ENCODE peak calls at places on chromosomes 1 and 21, in nine cellular contexts. One of them, this sample, is unnamed.

GRCh38 chr1:236997882-236998281 is 6.4 kb downstream of the MT1HL1 start:
- ATAC-seq in lower lobe of right lung: peak; percentile 94
- ATAC-seq in psoas muscle: peak; percentile 51
- ATAC-seq in upper lobe of right lung: peak; percentile 95
- ATAC-seq in activated CD8-positive, alpha-beta memory T cell treated with anti-CD3 and anti-CD28 coated beads, Interleukin-2, amount 10 ng/mL, durations not matched to agents 7 days and 5 days: no peak
- ATAC-seq in right cardiac atrium: peak; percentile 83
- ATAC-seq in activated T-cell treated with anti-CD3 and anti-CD28 coated beads, Interleukin-2, amount 50 U/mL, for 72 hours: no peak
- ATAC-seq in B cell: no peak
- ATAC-seq in heart right ventricle: peak; percentile 92
- ATAC-seq in this sample: no peak

GRCh38 chr1:39087109-39087834 is 61.1 kb downstream of the NDUFS5 start:
- ATAC-seq in heart right ventricle: peak; percentile 73
- ATAC-seq in B cell: no peak
- ATAC-seq in activated CD8-positive, alpha-beta memory T cell treated with anti-CD3 and anti-CD28 coated beads, Interleukin-2, amount 10 ng/mL, durations not matched to agents 7 days and 5 days: no peak
- ATAC-seq in upper lobe of right lung: peak; percentile 20
- ATAC-seq in psoas muscle: peak; percentile 45
- ATAC-seq in lower lobe of right lung: peak; percentile 5
- ATAC-seq in right cardiac atrium: peak; percentile 62
- ATAC-seq in activated T-cell treated with anti-CD3 and anti-CD28 coated beads, Interleukin-2, amount 50 U/mL, for 72 hours: no peak
- ATAC-seq in this sample: no peak

GRCh38 chr1:42170779-42171621 is 6.5 kb upstream of the GUCA2A start:
- ATAC-seq in lower lobe of right lung: peak; percentile 71
- ATAC-seq in heart right ventricle: no peak
- ATAC-seq in upper lobe of right lung: peak; percentile 67
- ATAC-seq in psoas muscle: no peak
- ATAC-seq in right cardiac atrium: no peak
- ATAC-seq in activated CD8-positive, alpha-beta memory T cell treated with anti-CD3 and anti-CD28 coated beads, Interleukin-2, amount 10 ng/mL, durations not matched to agents 7 days and 5 days: no peak
- ATAC-seq in activated T-cell treated with anti-CD3 and anti-CD28 coated beads, Interleukin-2, amount 50 U/mL, for 72 hours: no peak
- ATAC-seq in B cell: no peak
- ATAC-seq in this sample: no peak

GRCh38 chr1:91603409-91603808 is 102.8 kb downstream of the CDC7 start:
- ATAC-seq in B cell: no peak
- ATAC-seq in activated T-cell treated with anti-CD3 and anti-CD28 coated beads, Interleukin-2, amount 50 U/mL, for 72 hours: peak; percentile 83
- ATAC-seq in lower lobe of right lung: no peak
- ATAC-seq in upper lobe of right lung: no peak
- ATAC-seq in activated CD8-positive, alpha-beta memory T cell treated with anti-CD3 and anti-CD28 coated beads, Interleukin-2, amount 10 ng/mL, durations not matched to agents 7 days and 5 days: no peak
- ATAC-seq in right cardiac atrium: no peak
- ATAC-seq in psoas muscle: no peak
- ATAC-seq in heart right ventricle: no peak
- ATAC-seq in this sample: no peak

GRCh38 chr1:178126790-178127189 is 32.9 kb downstream of the RASAL2 start:
- ATAC-seq in heart right ventricle: peak; percentile 62
- ATAC-seq in psoas muscle: peak; percentile 76
- ATAC-seq in lower lobe of right lung: peak; percentile 86
- ATAC-seq in B cell: no peak
- ATAC-seq in right cardiac atrium: peak; percentile 76
- ATAC-seq in activated T-cell treated with anti-CD3 and anti-CD28 coated beads, Interleukin-2, amount 50 U/mL, for 72 hours: peak; percentile 57
- ATAC-seq in upper lobe of right lung: peak; percentile 96
- ATAC-seq in activated CD8-positive, alpha-beta memory T cell treated with anti-CD3 and anti-CD28 coated beads, Interleukin-2, amount 10 ng/mL, durations not matched to agents 7 days and 5 days: no peak
- ATAC-seq in this sample: peak; percentile 99

GRCh38 chr1:179090522-179090921 is 8.7 kb downstream of the TOR3A start:
- ATAC-seq in right cardiac atrium: peak; percentile 27
- ATAC-seq in activated CD8-positive, alpha-beta memory T cell treated with anti-CD3 and anti-CD28 coated beads, Interleukin-2, amount 10 ng/mL, durations not matched to agents 7 days and 5 days: no peak
- ATAC-seq in activated T-cell treated with anti-CD3 and anti-CD28 coated beads, Interleukin-2, amount 50 U/mL, for 72 hours: no peak
- ATAC-seq in upper lobe of right lung: no peak
- ATAC-seq in psoas muscle: peak; percentile 44
- ATAC-seq in B cell: no peak
- ATAC-seq in heart right ventricle: peak; percentile 72
- ATAC-seq in lower lobe of right lung: no peak
- ATAC-seq in this sample: no peak

GRCh38 chr1:174068000-174068399 is 45.8 kb upstream of the RC3H1 start:
- ATAC-seq in activated T-cell treated with anti-CD3 and anti-CD28 coated beads, Interleukin-2, amount 50 U/mL, for 72 hours: no peak
- ATAC-seq in right cardiac atrium: no peak
- ATAC-seq in lower lobe of right lung: no peak
- ATAC-seq in heart right ventricle: no peak
- ATAC-seq in B cell: no peak
- ATAC-seq in activated CD8-positive, alpha-beta memory T cell treated with anti-CD3 and anti-CD28 coated beads, Interleukin-2, amount 10 ng/mL, durations not matched to agents 7 days and 5 days: no peak
- ATAC-seq in upper lobe of right lung: no peak
- ATAC-seq in psoas muscle: no peak
- ATAC-seq in this sample: no peak

GRCh38 chr1:43786201-43786958 is 79.0 kb downstream of the ST3GAL3 start:
- ATAC-seq in B cell: no peak
- ATAC-seq in activated CD8-positive, alpha-beta memory T cell treated with anti-CD3 and anti-CD28 coated beads, Interleukin-2, amount 10 ng/mL, durations not matched to agents 7 days and 5 days: no peak
- ATAC-seq in right cardiac atrium: no peak
- ATAC-seq in lower lobe of right lung: no peak
- ATAC-seq in heart right ventricle: no peak
- ATAC-seq in psoas muscle: no peak
- ATAC-seq in activated T-cell treated with anti-CD3 and anti-CD28 coated beads, Interleukin-2, amount 50 U/mL, for 72 hours: no peak
- ATAC-seq in upper lobe of right lung: no peak
- ATAC-seq in this sample: no peak

GRCh38 chr1:75159154-75159553 is 25.0 kb downstream of the LHX8 start:
- ATAC-seq in B cell: no peak
- ATAC-seq in right cardiac atrium: no peak
- ATAC-seq in lower lobe of right lung: no peak
- ATAC-seq in psoas muscle: no peak
- ATAC-seq in activated CD8-positive, alpha-beta memory T cell treated with anti-CD3 and anti-CD28 coated beads, Interleukin-2, amount 10 ng/mL, durations not matched to agents 7 days and 5 days: no peak
- ATAC-seq in heart right ventricle: no peak
- ATAC-seq in upper lobe of right lung: no peak
- ATAC-seq in activated T-cell treated with anti-CD3 and anti-CD28 coated beads, Interleukin-2, amount 50 U/mL, for 72 hours: no peak
- ATAC-seq in this sample: no peak

GRCh38 chr1:54110991-54111390 is 41.8 kb downstream of the CDCP2 start:
- ATAC-seq in psoas muscle: no peak
- ATAC-seq in right cardiac atrium: no peak
- ATAC-seq in activated CD8-positive, alpha-beta memory T cell treated with anti-CD3 and anti-CD28 coated beads, Interleukin-2, amount 10 ng/mL, durations not matched to agents 7 days and 5 days: no peak
- ATAC-seq in lower lobe of right lung: no peak
- ATAC-seq in upper lobe of right lung: no peak
- ATAC-seq in heart right ventricle: no peak
- ATAC-seq in activated T-cell treated with anti-CD3 and anti-CD28 coated beads, Interleukin-2, amount 50 U/mL, for 72 hours: no peak
- ATAC-seq in B cell: no peak
- ATAC-seq in this sample: no peak

GRCh38 chr1:44643721-44644330 is 30.5 kb downstream of the TMEM53 start:
- ATAC-seq in psoas muscle: no peak
- ATAC-seq in heart right ventricle: peak; percentile 19
- ATAC-seq in activated T-cell treated with anti-CD3 and anti-CD28 coated beads, Interleukin-2, amount 50 U/mL, for 72 hours: no peak
- ATAC-seq in activated CD8-positive, alpha-beta memory T cell treated with anti-CD3 and anti-CD28 coated beads, Interleukin-2, amount 10 ng/mL, durations not matched to agents 7 days and 5 days: peak; percentile 18
- ATAC-seq in right cardiac atrium: no peak
- ATAC-seq in upper lobe of right lung: no peak
- ATAC-seq in B cell: no peak
- ATAC-seq in lower lobe of right lung: no peak
- ATAC-seq in this sample: no peak

GRCh38 chr1:91803847-91804545 is 82.0 kb downstream of the TGFBR3 start:
- ATAC-seq in lower lobe of right lung: peak; percentile 61
- ATAC-seq in activated T-cell treated with anti-CD3 and anti-CD28 coated beads, Interleukin-2, amount 50 U/mL, for 72 hours: peak; percentile 79
- ATAC-seq in B cell: peak; percentile 33
- ATAC-seq in psoas muscle: no peak
- ATAC-seq in activated CD8-positive, alpha-beta memory T cell treated with anti-CD3 and anti-CD28 coated beads, Interleukin-2, amount 10 ng/mL, durations not matched to agents 7 days and 5 days: peak; percentile 62
- ATAC-seq in upper lobe of right lung: peak; percentile 53
- ATAC-seq in right cardiac atrium: peak; percentile 7
- ATAC-seq in heart right ventricle: no peak
- ATAC-seq in this sample: peak; percentile 80

GRCh38 chr1:230057681-230058565 is 9.1 kb upstream of the GALNT2 start:
- ATAC-seq in activated CD8-positive, alpha-beta memory T cell treated with anti-CD3 and anti-CD28 coated beads, Interleukin-2, amount 10 ng/mL, durations not matched to agents 7 days and 5 days: no peak
- ATAC-seq in lower lobe of right lung: no peak
- ATAC-seq in right cardiac atrium: no peak
- ATAC-seq in activated T-cell treated with anti-CD3 and anti-CD28 coated beads, Interleukin-2, amount 50 U/mL, for 72 hours: no peak
- ATAC-seq in upper lobe of right lung: no peak
- ATAC-seq in psoas muscle: no peak
- ATAC-seq in heart right ventricle: no peak
- ATAC-seq in B cell: no peak
- ATAC-seq in this sample: no peak

GRCh38 chr1:9849691-9850441 is 26.1 kb upstream of the CLSTN1 start:
- ATAC-seq in B cell: peak; percentile 88
- ATAC-seq in activated T-cell treated with anti-CD3 and anti-CD28 coated beads, Interleukin-2, amount 50 U/mL, for 72 hours: no peak
- ATAC-seq in right cardiac atrium: no peak
- ATAC-seq in upper lobe of right lung: no peak
- ATAC-seq in activated CD8-positive, alpha-beta memory T cell treated with anti-CD3 and anti-CD28 coated beads, Interleukin-2, amount 10 ng/mL, durations not matched to agents 7 days and 5 days: no peak
- ATAC-seq in psoas muscle: no peak
- ATAC-seq in heart right ventricle: no peak
- ATAC-seq in lower lobe of right lung: no peak
- ATAC-seq in this sample: no peak

GRCh38 chr21:41786521-41786987 is 19.7 kb upstream of the RIPK4 start:
- ATAC-seq in lower lobe of right lung: no peak
- ATAC-seq in activated T-cell treated with anti-CD3 and anti-CD28 coated beads, Interleukin-2, amount 50 U/mL, for 72 hours: no peak
- ATAC-seq in heart right ventricle: no peak
- ATAC-seq in psoas muscle: no peak
- ATAC-seq in activated CD8-positive, alpha-beta memory T cell treated with anti-CD3 and anti-CD28 coated beads, Interleukin-2, amount 10 ng/mL, durations not matched to agents 7 days and 5 days: no peak
- ATAC-seq in right cardiac atrium: no peak
- ATAC-seq in B cell: no peak
- ATAC-seq in upper lobe of right lung: no peak
- ATAC-seq in this sample: peak; percentile 73

GRCh38 chr1:176205322-176205914 is 1.7 kb downstream of the COP1 start:
- ATAC-seq in lower lobe of right lung: no peak
- ATAC-seq in activated CD8-positive, alpha-beta memory T cell treated with anti-CD3 and anti-CD28 coated beads, Interleukin-2, amount 10 ng/mL, durations not matched to agents 7 days and 5 days: no peak
- ATAC-seq in upper lobe of right lung: no peak
- ATAC-seq in right cardiac atrium: no peak
- ATAC-seq in heart right ventricle: no peak
- ATAC-seq in activated T-cell treated with anti-CD3 and anti-CD28 coated beads, Interleukin-2, amount 50 U/mL, for 72 hours: peak; percentile 32
- ATAC-seq in B cell: no peak
- ATAC-seq in psoas muscle: no peak
- ATAC-seq in this sample: no peak

GRCh38 chr1:227321035-227321434 is 2.7 kb upstream of the CDC42BPA start:
- ATAC-seq in heart right ventricle: no peak
- ATAC-seq in upper lobe of right lung: no peak
- ATAC-seq in right cardiac atrium: no peak
- ATAC-seq in lower lobe of right lung: no peak
- ATAC-seq in activated T-cell treated with anti-CD3 and anti-CD28 coated beads, Interleukin-2, amount 50 U/mL, for 72 hours: peak; percentile 28
- ATAC-seq in psoas muscle: no peak
- ATAC-seq in B cell: no peak
- ATAC-seq in activated CD8-positive, alpha-beta memory T cell treated with anti-CD3 and anti-CD28 coated beads, Interleukin-2, amount 10 ng/mL, durations not matched to agents 7 days and 5 days: peak; percentile 59
- ATAC-seq in this sample: no peak

GRCh38 chr1:237186733-237187132 is 144.7 kb downstream of the RYR2 start:
- ATAC-seq in B cell: no peak
- ATAC-seq in right cardiac atrium: peak; percentile 40
- ATAC-seq in upper lobe of right lung: no peak
- ATAC-seq in activated T-cell treated with anti-CD3 and anti-CD28 coated beads, Interleukin-2, amount 50 U/mL, for 72 hours: no peak
- ATAC-seq in lower lobe of right lung: no peak
- ATAC-seq in heart right ventricle: peak; percentile 32
- ATAC-seq in activated CD8-positive, alpha-beta memory T cell treated with anti-CD3 and anti-CD28 coated beads, Interleukin-2, amount 10 ng/mL, durations not matched to agents 7 days and 5 days: no peak
- ATAC-seq in psoas muscle: no peak
- ATAC-seq in this sample: no peak

GRCh38 chr1:200379940-200380588 is 29.8 kb downstream of the ZNF281 start:
- ATAC-seq in right cardiac atrium: no peak
- ATAC-seq in B cell: no peak
- ATAC-seq in activated CD8-positive, alpha-beta memory T cell treated with anti-CD3 and anti-CD28 coated beads, Interleukin-2, amount 10 ng/mL, durations not matched to agents 7 days and 5 days: no peak
- ATAC-seq in psoas muscle: no peak
- ATAC-seq in heart right ventricle: no peak
- ATAC-seq in upper lobe of right lung: no peak
- ATAC-seq in activated T-cell treated with anti-CD3 and anti-CD28 coated beads, Interleukin-2, amount 50 U/mL, for 72 hours: no peak
- ATAC-seq in lower lobe of right lung: no peak
- ATAC-seq in this sample: no peak

GRCh38 chr1:229819091-229819490 is 193.0 kb downstream of the URB2 start:
- ATAC-seq in right cardiac atrium: no peak
- ATAC-seq in heart right ventricle: no peak
- ATAC-seq in activated CD8-positive, alpha-beta memory T cell treated with anti-CD3 and anti-CD28 coated beads, Interleukin-2, amount 10 ng/mL, durations not matched to agents 7 days and 5 days: no peak
- ATAC-seq in activated T-cell treated with anti-CD3 and anti-CD28 coated beads, Interleukin-2, amount 50 U/mL, for 72 hours: no peak
- ATAC-seq in B cell: no peak
- ATAC-seq in lower lobe of right lung: no peak
- ATAC-seq in upper lobe of right lung: no peak
- ATAC-seq in psoas muscle: no peak
- ATAC-seq in this sample: no peak

GRCh38 chr21:43355925-43356289 is 71.0 kb downstream of the SIK1 start:
- ATAC-seq in upper lobe of right lung: no peak
- ATAC-seq in heart right ventricle: peak; percentile 35
- ATAC-seq in psoas muscle: peak; percentile 34
- ATAC-seq in B cell: peak; percentile 21
- ATAC-seq in lower lobe of right lung: no peak
- ATAC-seq in activated CD8-positive, alpha-beta memory T cell treated with anti-CD3 and anti-CD28 coated beads, Interleukin-2, amount 10 ng/mL, durations not matched to agents 7 days and 5 days: no peak
- ATAC-seq in right cardiac atrium: no peak
- ATAC-seq in activated T-cell treated with anti-CD3 and anti-CD28 coated beads, Interleukin-2, amount 50 U/mL, for 72 hours: peak; percentile 46
- ATAC-seq in this sample: no peak

GRCh38 chr1:203166192-203166940 is 9.3 kb downstream of the MYBPH start:
- ATAC-seq in right cardiac atrium: peak; percentile 23
- ATAC-seq in psoas muscle: peak; percentile 50
- ATAC-seq in activated T-cell treated with anti-CD3 and anti-CD28 coated beads, Interleukin-2, amount 50 U/mL, for 72 hours: no peak
- ATAC-seq in heart right ventricle: no peak
- ATAC-seq in upper lobe of right lung: peak; percentile 72
- ATAC-seq in lower lobe of right lung: peak; percentile 57
- ATAC-seq in activated CD8-positive, alpha-beta memory T cell treated with anti-CD3 and anti-CD28 coated beads, Interleukin-2, amount 10 ng/mL, durations not matched to agents 7 days and 5 days: peak; percentile 55
- ATAC-seq in B cell: no peak
- ATAC-seq in this sample: peak; percentile 83